ENCODE peak calls at places on chromosome 9, in seven cellular contexts. R is H9, P is neuronal stem cell, O is H1, X is mesenchymal stem cell, F is IMR-90, K is trophoblast cell. I is an unnamed sample. For H3K27me3, the result is how much of the 10 kb centered on the place peaks cover.

GRCh38 chr9:129885018-129885669 is 49.9 kb downstream of the USP20 start:
- DNase-seq in R (peak), P (no peak), O (no peak), X (no peak), F (no peak), K (peak), I (no peak)

GRCh38 chr9:98848450-98849149 is 41.1 kb downstream of the GALNT12 start:
- DNase-seq in R (peak), P (peak), O (peak), X (peak), F (peak), K (peak), I (peak)

GRCh38 chr9:86359480-86359879 is 5.3 kb upstream of the TUT7 start:
- DNase-seq in R (no peak), P (no peak), O (no peak), X (no peak), F (no peak), K (no peak), I (no peak)

GRCh38 chr9:117034862-117035261 is 347.8 kb downstream of the TRIM32 start:
- DNase-seq in R (peak), P (peak), O (no peak), X (peak), F (peak), K (peak), I (peak)

GRCh38 chr9:127541865-127542264 is 70.2 kb upstream of the STXBP1 start:
- DNase-seq in R (no peak), P (no peak), O (no peak), X (peak), F (no peak), K (peak), I (no peak)

GRCh38 chr9:109122726-109123621 is 3.2 kb upstream of the TMEM245 start:
- DNase-seq in R (no peak), P (no peak), O (no peak), X (no peak), F (no peak), K (no peak), I (no peak)

GRCh38 chr9:136769710-136770191 is 5.4 kb upstream of the LCN15 start:
- DNase-seq in R (peak), P (peak), O (no peak), X (no peak), F (no peak), K (peak), I (peak)

GRCh38 chr9:131593936-131594665 is 48.8 kb downstream of the PRRT1B start:
- DNase-seq in R (no peak), P (no peak), O (no peak), X (no peak), F (no peak), K (no peak), I (no peak)

GRCh38 chr9:105887679-105888078 is 193.3 kb downstream of the TMEM38B start:
- DNase-seq in R (no peak), P (no peak), O (no peak), X (no peak), F (no peak), K (peak), I (no peak)

GRCh38 chr9:110847661-110848060 is 179.1 kb downstream of the MUSK start:
- DNase-seq in R (no peak), P (no peak), O (no peak), X (no peak), F (peak), K (no peak), I (no peak)

GRCh38 chr9:70229579-70229978 is 29.2 kb upstream of the SMC5 start:
- DNase-seq in R (no peak), P (no peak), O (no peak), X (peak), F (peak), K (peak), I (no peak)

GRCh38 chr9:136947955-136948510 is 3.0 kb downstream of the C8G start:
- DNase-seq in R (peak), P (no peak), O (no peak), X (peak), F (peak), K (peak), I (peak)

GRCh38 chr9:132631280-132631679 is 38.5 kb downstream of the DDX31 start:
- DNase-seq in R (no peak), P (no peak), O (no peak), X (peak), F (peak), K (peak), I (no peak)

GRCh38 chr9:122780026-122780425 is 8.7 kb upstream of the OR5C1 start:
- DNase-seq in R (no peak), P (no peak), O (no peak), X (no peak), F (no peak), K (peak), I (no peak)

GRCh38 chr9:85599540-85600140 is 142.1 kb downstream of the AGTPBP1 start:
- DNase-seq in R (no peak), P (no peak), O (no peak), X (no peak), F (peak), K (peak), I (no peak)

GRCh38 chr9:104025109-104025508 is 69.0 kb upstream of the SMC2 start:
- DNase-seq in R (no peak), P (no peak), O (no peak), X (no peak), F (no peak), K (no peak), I (no peak)

GRCh38 chr9:136238342-136238732 is 7.3 kb downstream of the QSOX2 start:
- DNase-seq in R (no peak), P (no peak), O (no peak), X (no peak), F (no peak), K (no peak), I (no peak)

GRCh38 chr9:109600142-109600541 is 102.0 kb upstream of the PTPN3 start:
- DNase-seq in R (no peak), P (no peak), O (no peak), X (peak), F (peak), K (no peak), I (peak)

GRCh38 chr9:122819791-122820489 is 8.4 kb downstream of the PDCL start:
- DNase-seq in R (no peak), P (no peak), O (no peak), X (peak), F (peak), K (no peak), I (no peak)

GRCh38 chr9:126614088-126614454 is 343 bp downstream of the LMX1B start:
- DNase-seq in R (no peak), P (no peak), O (no peak), X (no peak), F (no peak), K (no peak), I (no peak)

GRCh38 chr9:134989206-134990065 is 71.7 kb upstream of the FCN1 start:
- DNase-seq in R (no peak), P (no peak), O (no peak), X (no peak), F (no peak), K (no peak), I (no peak)
- H4K8ac ChIP-seq in R (no peak), P (no peak), O (peak), X (no peak), F (no peak), K (no peak), I (no peak)

GRCh38 chr9:21558079-21558478 is 76.0 kb upstream of the IFNE start:
- DNase-seq in R (no peak), P (no peak), O (no peak), X (no peak), F (no peak), K (no peak), I (no peak)
- H3K27me3 ChIP-seq in R (under half), P (under half), O (under half), X (under half), F (under half), K (under half), I (under half)

GRCh38 chr9:26928966-26929495 is 18.0 kb downstream of the PLAA start:
- DNase-seq in R (no peak), P (no peak), O (no peak), X (no peak), F (no peak), K (peak), I (no peak)
- H3K23ac ChIP-seq in R (no peak), P (no peak), O (no peak), X (no peak), F (no peak), K (no peak), I (no peak)

DNA sequence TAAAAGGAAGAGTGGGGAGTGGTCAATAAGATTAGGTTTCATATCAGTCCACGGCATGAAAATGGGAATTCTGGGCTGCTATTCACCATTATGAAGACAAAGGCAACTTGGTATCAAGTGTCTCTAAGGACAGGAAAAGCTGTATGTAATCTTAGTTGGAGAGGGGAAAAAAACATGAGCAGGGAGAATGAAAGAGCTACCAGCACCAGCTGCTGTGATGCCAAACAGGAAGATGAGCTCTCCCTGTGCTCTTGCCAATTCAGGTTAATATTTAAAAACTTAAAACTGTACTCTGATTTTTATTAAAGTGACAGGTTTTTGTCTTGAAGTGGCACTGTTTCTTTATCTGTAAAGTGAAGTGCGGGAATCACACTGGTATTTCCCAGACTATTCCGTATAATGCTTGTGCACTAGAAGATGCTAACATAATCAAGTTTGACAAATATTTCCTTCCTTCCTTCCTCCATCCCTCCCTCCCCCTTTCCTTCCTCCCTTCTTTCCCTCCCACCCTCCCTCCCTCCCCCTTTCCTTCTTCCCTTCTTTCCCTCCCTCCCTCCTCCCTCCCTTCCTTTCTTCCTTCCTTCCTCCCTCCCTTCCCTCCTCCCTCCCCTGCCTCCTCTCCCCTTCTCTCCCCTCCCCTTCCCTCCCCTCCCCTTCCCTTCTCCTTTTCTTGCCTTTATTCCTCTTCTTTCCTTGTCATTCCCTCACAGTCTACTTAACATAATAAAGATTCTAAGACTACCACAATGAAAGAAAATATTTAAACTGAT is 1383.0 kb upstream of the C9orf72 start:
- DNase-seq in R (no peak), P (no peak), O (no peak), X (no peak), F (no peak), K (no peak), I (no peak)
- H4K8ac ChIP-seq in R (no peak), P (no peak), O (no peak), X (no peak), F (no peak), K (no peak), I (no peak)

GRCh38 chr9:14349818-14350333 is 35.9 kb upstream of the NFIB start:
- DNase-seq in R (no peak), P (no peak), O (no peak), X (peak), F (no peak), K (no peak), I (no peak)
- H3K27me3 ChIP-seq in R (under half), P (under half), O (half or more), X (half or more), F (half or more), K (half or more), I (under half)

DNA sequence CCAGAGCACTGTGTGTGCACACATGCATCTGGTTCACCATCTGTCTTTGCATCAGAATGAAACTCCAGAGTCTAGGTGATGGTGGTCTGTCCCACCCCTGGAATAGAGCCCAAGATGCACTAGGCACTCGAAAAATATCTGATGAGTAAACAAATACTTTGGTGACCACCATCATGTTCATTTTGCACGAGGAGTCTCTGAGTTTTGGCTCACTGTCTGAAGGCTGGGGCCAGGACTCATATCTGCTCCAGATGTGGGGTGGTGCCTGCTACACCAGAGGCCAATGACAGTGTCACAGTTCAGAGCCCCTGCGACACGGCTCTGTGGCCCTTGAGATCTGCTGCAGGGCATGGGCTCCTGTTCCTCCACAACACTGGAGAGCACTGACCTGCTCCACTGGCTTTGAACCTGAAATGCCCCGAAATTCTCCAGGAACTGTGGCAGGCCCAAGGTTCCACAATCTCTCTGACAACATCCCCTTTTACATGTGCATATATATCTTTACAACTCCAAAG is 164.6 kb downstream of the ROR2 start:
- DNase-seq in R (no peak), P (no peak), O (no peak), X (no peak), F (no peak), K (no peak), I (no peak)
- H3K23ac ChIP-seq in R (no peak), P (no peak), O (no peak), X (no peak), F (no peak), K (no peak), I (no peak)

DNA sequence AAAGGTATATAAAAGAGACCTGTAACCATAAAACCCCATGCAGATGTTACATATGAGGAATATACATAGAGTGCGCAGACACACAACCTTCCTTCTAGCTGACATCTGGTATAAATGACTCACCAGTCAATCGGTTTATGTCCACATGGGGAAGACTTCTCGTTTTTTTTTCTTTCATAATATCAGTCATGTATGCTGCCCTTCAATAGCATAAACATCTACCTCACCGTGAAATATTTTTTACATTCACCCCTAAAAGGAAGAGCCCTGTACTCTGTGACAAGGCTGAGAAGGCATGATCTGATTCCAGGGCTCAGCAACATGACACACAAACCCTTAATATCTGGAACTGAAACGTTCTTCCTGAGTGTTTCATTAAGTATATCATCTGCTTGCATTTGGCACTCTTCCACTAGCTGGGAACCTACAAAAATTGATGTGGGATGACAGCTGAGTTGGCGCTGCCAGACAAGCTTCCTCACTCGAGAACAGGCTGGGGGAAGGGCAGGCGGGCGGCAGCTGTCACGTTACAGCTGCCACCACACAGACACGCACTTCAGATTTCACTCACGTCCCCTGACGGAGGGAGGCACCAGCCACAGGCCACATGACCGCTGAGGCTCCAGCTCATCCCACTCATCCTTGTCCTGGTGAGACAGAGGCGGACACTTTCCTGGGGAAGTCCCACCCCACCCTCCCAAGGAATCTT is 74.2 kb downstream of the SHB start:
- DNase-seq in R (no peak), P (no peak), O (no peak), X (peak), F (peak), K (peak), I (no peak)
- H4K8ac ChIP-seq in R (no peak), P (no peak), O (no peak), X (no peak), F (peak), K (no peak), I (no peak)

GRCh38 chr9:2016411-2017208 is 1.5 kb downstream of the SMARCA2 start:
- DNase-seq in R (peak), P (peak), O (no peak), X (peak), F (peak), K (peak), I (peak)
- H3K27me3 ChIP-seq in R (under half), P (under half), O (half or more), X (under half), F (under half), K (under half), I (under half)